ENCODE peak calls at places on chromosome 15, in nine cellular contexts. U is A549, Q is thyroid gland, V is NB4, S is GM12892, X is transverse colon, J is Peyer's patch, N is adrenal gland, G is HCT116. D is an unnamed sample.

GRCh38 chr15:71207141-71207540 is 91.9 kb downstream of the THSD4 start:
- DNase-seq in U (no peak), Q (no peak), V (no peak), S (no peak), X (no peak), J (no peak), N (no peak), G (no peak), D (no peak)

GRCh38 chr15:98609144-98609852 is 39.0 kb upstream of the IGF1R start:
- DNase-seq in U (no peak), Q (peak; percentile 9), V (no peak), S (no peak), X (no peak), J (no peak), N (no peak), G (peak; percentile 18), D (no peak)

GRCh38 chr15:47184405-47185221 is 532.7 kb upstream of the SEMA6D start:
- DNase-seq in U (no peak), Q (peak; percentile 4), V (no peak), S (peak; percentile 3), X (no peak), J (peak; percentile 43), N (no peak), G (no peak), D (no peak)

GRCh38 chr15:50886139-50886467 is 22.4 kb upstream of the AP4E1 start:
- DNase-seq in U (no peak), Q (no peak), V (no peak), S (no peak), X (no peak), J (no peak), N (no peak), G (no peak), D (no peak)

GRCh38 chr15:37107754-37108724 is 7.7 kb upstream of the MEIS2 start:
- DNase-seq in U (no peak), Q (no peak), V (no peak), S (no peak), X (no peak), J (no peak), N (no peak), G (no peak), D (no peak)

GRCh38 chr15:70974004-70974832 is 81.6 kb downstream of the LRRC49 start:
- DNase-seq in U (peak; percentile 22), Q (no peak), V (peak; percentile 47), S (no peak), X (no peak), J (no peak), N (no peak), G (peak; percentile 45), D (no peak)

GRCh38 chr15:89067751-89068150 is 20.5 kb upstream of the ABHD2 start:
- DNase-seq in U (no peak), Q (no peak), V (peak; percentile 70), S (no peak), X (no peak), J (no peak), N (no peak), G (no peak), D (no peak)

GRCh38 chr15:99054025-99054387 is 46.4 kb upstream of the PGPEP1L start:
- DNase-seq in U (no peak), Q (no peak), V (no peak), S (no peak), X (no peak), J (no peak), N (no peak), G (no peak), D (no peak)

GRCh38 chr15:67147410-67147949 is 82.1 kb downstream of the SMAD3 start:
- DNase-seq in U (no peak), Q (no peak), V (no peak), S (no peak), X (no peak), J (no peak), N (no peak), G (no peak), D (no peak)

GRCh38 chr15:89395996-89396395 is 61.4 kb upstream of the POLG start:
- DNase-seq in U (no peak), Q (no peak), V (peak; percentile 100), S (no peak), X (no peak), J (peak; percentile 27), N (no peak), G (no peak), D (no peak)

DNA sequence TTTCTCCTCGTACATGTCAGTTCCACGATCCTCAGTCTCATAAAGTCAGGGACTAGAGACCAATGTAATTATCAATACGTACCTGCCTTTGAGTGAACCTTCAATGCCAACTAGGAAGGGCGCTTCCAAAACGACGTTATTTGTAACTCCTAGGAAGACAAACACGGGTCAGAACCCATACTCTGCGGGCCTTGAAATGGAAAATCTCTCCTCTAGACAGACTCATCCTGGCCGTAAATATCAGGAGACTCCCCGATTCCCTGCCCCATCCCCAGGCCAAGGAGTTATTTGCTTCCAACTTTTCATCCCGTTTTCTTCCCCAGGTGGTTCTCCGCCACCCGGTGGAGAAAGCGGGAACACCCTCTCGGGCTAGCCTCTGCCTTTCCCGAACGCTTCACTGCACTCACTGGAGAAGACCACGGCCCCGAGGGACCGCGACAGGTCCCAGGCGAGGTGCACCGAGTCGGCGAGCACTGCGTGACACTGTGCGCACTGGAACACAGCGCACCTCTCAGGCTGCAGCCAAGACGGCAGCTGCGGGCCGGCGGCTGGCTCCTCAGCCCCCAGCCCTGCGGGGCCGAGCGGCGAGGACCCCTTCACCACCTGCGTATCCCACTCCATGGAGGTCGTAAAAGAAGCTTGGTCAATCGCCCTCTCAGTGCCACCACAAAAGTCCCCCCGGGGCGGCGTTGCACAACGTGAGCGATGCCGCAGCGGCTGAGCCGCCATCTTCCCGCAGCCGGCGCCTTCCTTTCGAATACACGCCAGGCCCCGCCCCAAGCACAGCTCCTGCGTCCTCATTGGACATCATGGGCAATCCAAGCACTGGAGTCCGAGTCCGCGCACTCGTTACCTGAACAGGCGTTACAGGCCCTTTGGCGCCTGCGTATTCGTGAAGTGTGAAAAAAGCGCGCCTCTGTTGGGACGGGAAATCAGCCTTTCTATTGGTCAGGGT is at the start of gene OIP5:
- DNase-seq in U (peak; percentile 96), Q (peak; percentile 99), V (peak; percentile 100), S (peak; percentile 90), X (peak; percentile 98), J (peak; percentile 97), N (peak; percentile 100), G (peak; percentile 99), D (peak; percentile 99)
- TF ChIP-seq POLR2A in U (peak; percentile 79), Q (no peak), V (peak; percentile 78), S (peak; percentile 96), X (peak; percentile 42), J (peak; percentile 3), N (no peak), G (peak; percentile 98), D (peak; percentile 99)

DNA sequence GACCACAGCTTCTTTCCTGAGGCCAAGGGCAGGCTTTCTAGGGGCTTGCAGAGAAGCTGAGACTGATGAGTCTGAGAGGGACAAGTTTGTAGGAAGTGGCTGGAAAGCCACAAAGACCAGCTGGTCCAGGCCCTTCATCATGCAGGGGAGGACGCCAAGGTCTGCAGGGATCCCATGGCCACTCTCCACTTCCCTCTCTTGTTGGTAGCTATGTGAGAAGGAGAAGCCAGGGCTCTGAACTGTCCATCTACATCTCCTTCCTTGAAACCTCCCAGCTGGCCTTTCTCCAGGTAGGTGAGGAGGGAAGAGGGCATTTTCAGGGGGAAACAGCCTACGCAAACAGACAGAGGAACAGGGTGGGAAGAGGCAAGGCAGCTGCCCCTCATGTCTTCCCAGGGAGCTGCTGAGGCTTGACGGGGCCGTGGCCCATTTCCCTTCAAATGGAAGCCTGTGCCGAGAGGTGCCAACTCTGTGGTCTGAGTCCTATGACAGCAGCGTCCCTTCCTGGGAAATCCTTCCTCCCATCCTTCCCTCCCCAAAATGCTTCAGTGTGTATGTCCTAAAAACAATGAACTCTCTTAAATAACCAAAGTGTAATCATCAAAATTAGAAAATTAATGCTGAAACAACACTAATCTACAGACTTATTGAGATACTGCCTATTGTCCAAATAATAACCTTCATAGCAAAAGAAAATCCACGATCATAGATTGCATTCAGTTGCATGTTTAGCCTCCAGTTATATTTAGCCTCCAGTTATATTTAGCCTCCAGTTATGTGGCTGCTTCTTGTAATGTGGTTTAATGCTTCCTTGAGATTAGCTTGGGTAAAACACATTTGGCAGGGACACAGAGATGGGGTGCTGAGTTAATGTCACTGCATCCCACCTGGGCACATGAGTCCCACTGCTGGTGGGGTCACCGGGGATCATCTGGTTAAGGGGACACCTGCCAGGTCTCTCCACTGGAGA is 36.0 kb downstream of the GNB5 start:
- DNase-seq in U (no peak), Q (no peak), V (peak; percentile 67), S (no peak), X (no peak), J (no peak), N (no peak), G (no peak), D (no peak)
- TF ChIP-seq POLR2A in U (no peak), Q (no peak), V (no peak), S (no peak), X (no peak), J (no peak), N (no peak), G (no peak), D (no peak)

DNA sequence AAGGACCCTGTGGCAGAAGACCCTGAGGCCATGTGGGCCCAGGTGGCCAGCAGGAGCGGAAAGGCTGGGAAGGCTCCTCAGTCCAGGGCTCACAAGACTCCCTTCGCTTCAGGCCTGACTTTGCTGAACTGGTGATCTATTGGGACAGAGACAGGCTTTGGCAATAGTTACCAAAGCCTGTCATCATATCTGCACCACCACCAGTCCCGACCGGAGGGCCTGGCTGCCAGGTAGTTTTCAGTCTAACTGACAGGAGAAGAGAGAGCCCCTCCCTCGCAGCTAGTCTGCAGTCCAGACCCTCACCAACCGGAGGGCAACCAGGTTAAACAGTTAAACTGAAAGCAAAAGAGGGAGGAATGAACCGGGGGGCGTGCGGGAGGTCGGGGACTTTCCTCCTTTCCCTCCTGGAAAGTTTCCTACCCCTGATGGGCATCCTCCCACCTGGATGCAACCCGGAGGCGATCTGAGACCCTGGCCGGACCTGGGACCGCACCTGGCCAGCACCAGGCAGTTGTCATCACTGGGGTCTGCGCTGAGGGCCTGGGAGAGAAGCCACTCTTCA is 521 bp downstream of the RAB27A start:
- DNase-seq in U (peak; percentile 35), Q (peak; percentile 29), V (peak; percentile 74), S (no peak), X (peak; percentile 31), J (peak; percentile 55), N (peak; percentile 61), G (no peak), D (peak; percentile 66)
- TF ChIP-seq POLR2A in U (no peak), Q (no peak), V (peak; percentile 25), S (peak; percentile 11), X (no peak), J (no peak), N (peak; percentile 61), G (no peak), D (no peak)

DNA sequence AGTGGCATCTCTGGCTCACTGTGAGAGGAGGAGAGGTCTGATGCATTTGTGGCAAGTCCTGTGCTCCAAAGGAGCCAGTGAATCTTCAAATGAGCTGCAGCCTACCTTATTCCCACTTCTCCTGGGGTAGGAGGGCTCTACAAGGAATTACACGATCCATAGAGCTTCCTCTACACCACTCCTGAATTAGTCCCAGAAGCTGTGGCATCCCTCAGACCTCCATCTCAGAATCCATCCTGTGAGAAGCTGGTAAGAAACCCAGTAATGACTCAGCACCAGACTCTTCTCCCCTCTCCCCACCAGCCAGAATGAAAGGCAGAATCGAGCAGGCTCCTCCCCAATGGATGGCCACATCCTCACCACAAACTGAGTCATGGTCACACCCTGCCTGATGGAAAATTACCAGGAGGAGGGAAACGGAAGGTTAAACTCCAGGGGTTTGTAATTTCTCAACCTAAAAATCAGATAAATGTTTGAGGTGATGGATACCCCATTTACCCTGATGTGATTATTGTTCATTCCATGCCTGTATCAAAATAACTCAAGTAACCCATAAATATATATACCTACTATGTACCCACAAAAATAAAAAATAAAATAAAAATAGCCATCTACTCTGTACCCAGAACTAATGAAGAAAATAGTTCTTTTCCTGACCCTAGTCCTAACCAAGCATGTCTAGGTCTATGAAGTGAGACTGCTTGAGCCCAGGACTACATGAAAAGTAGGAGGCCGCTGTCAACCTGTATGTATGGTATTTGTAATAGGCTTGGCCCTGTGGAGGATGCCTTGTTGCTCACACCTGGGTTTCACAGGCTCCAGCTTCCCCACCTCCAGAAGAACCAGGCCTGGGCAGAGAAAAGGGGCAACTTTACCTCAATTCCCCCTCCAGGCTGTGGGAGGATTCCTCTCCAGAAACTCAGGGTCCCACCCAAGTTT is 6.6 kb upstream of the PKM start:
- DNase-seq in U (peak; percentile 97), Q (peak; percentile 23), V (peak; percentile 95), S (no peak), X (peak; percentile 51), J (no peak), N (peak; percentile 91), G (peak; percentile 92), D (peak; percentile 21)
- TF ChIP-seq POLR2A in U (peak; percentile 74), Q (no peak), V (peak; percentile 14), S (no peak), X (no peak), J (no peak), N (peak; percentile 74), G (peak; percentile 38), D (peak; percentile 56)

D was measured in erythroblast.